ENCODE peak calls at places on chromosomes 7 and 10, in six cellular contexts. Y is A549, O is cardiac muscle cell, U is right lobe of liver, W is endothelial cell, K is adrenal gland. L is an unnamed sample.

GRCh38 chr10:21507066-21507669 is 18.3 kb downstream of the SKIDA1 start:
- DNase-seq in K (no peak), O (no peak), U (no peak), Y (no peak), W (peak), L (no peak)

GRCh38 chr7:28695300-28696261 is 262.5 kb downstream of the TRIL start:
- DNase-seq in W (no peak), U (no peak), K (no peak), O (no peak), Y (no peak), L (no peak)

GRCh38 chr10:101941871-101942270 is 98.3 kb upstream of the KCNIP2 start:
- DNase-seq in U (no peak), Y (no peak), K (no peak), O (peak), W (no peak), L (no peak)

GRCh38 chr10:124449170-124450009 is 445 bp downstream of the NKX1-2 start:
- DNase-seq in W (no peak), K (no peak), U (no peak), Y (no peak), O (no peak), L (no peak)

GRCh38 chr7:64993901-64994300 is 3.1 kb upstream of the ZNF117 start:
- DNase-seq in Y (no peak), K (no peak), O (no peak), U (no peak), W (no peak), L (no peak)

GRCh38 chr7:116953727-116954442 is 584 bp downstream of the ST7 start:
- DNase-seq in W (peak), Y (peak), U (peak), O (peak), K (peak), L (peak)

GRCh38 chr10:77926566-77927342 is at the start of gene DLG5:
- DNase-seq in W (peak), Y (peak), O (peak), K (peak), U (peak), L (peak)

GRCh38 chr10:133160813-133161471 is 923 bp downstream of the KNDC1 start:
- DNase-seq in K (no peak), Y (no peak), O (no peak), W (no peak), U (peak), L (no peak)

GRCh38 chr7:44195901-44196300 is 4.9 kb upstream of the YKT6 start:
- DNase-seq in O (no peak), Y (no peak), W (no peak), U (no peak), K (no peak), L (no peak)

GRCh38 chr10:19839090-19839489 is 22.9 kb downstream of the PLXDC2 start:
- DNase-seq in U (no peak), K (no peak), O (no peak), Y (no peak), W (no peak), L (no peak)

GRCh38 chr7:48875300-48875916 is 48.9 kb upstream of the CDC14C start:
- DNase-seq in U (peak), W (peak), Y (peak), O (peak), K (peak), L (peak)

DNA sequence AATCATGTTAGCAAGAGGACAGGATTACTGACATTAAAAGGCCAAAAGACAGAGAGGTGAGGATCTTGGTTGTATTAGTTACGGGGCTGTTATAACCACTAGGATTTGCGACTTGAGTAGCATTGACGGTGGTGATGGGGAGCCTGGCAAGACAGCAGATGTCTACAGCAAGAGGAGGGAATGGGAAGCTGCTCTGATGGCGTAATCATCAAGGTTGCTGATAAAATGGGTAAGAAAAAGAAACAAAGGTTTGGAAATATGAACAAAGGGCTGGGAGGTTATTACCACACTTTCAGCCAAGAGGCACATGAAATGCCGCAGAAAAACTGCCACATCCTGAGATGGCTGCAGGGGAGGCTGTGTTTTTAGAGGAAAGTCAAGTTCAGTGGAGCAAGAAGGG is 33.9 kb downstream of the TMEM229A start:
- DNase-seq in Y (no peak), W (no peak), O (no peak), K (peak), U (no peak), L (no peak)
- TF ChIP-seq CTCF in Y (no peak), W (no peak), O (no peak), K (no peak), U (no peak), L (no peak)

DNA sequence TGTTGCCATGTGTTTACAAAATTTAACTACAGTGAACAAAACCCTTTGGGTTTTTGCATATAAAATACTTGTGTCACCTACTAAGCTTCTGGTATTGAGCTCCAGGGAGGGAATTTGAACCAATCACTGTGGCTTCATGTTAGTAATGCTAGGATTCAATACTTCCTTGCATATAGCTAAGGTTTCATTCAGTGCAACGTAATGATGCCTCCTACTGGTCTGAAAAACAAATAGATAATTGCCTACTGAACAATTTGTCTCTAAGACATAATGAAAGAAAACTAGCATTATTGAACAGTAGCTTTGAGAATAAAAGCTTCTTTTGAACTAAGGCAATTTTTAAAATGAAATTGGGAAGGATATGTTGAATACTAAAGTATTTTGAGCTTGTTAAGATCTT is 244.4 kb downstream of the ZWINT start:
- DNase-seq in K (no peak), W (no peak), U (no peak), Y (no peak), O (no peak), L (no peak)
- TF ChIP-seq CTCF in K (no peak), W (peak), U (peak), Y (no peak), O (no peak), L (no peak)

GRCh38 chr10:17412323-17412722 is 42.1 kb downstream of the ST8SIA6 start:
- DNase-seq in K (no peak), W (peak), Y (peak), U (no peak), O (no peak), L (peak)
- TF ChIP-seq CTCF in K (no peak), W (no peak), Y (no peak), U (no peak), O (no peak), L (no peak)

GRCh38 chr7:22549667-22550513 is 49.9 kb upstream of the STEAP1B start:
- DNase-seq in W (peak), K (peak), U (no peak), O (peak), Y (peak), L (peak)
- TF ChIP-seq CTCF in W (peak), K (peak), U (peak), O (peak), Y (peak), L (peak)

L was measured in Calu3.